ENCODE peak calls at places on chromosomes 6 and 20, in six cellular contexts. T is ovary, V is head of caudate nucleus, H is GM10248, B is ecto neural progenitor cell, P is ACHN. G is an unnamed sample.

GRCh38 chr6:83467620-83468036 is 36.8 kb upstream of the ME1 start:
- DNase-seq in T (no peak), V (peak), H (no peak), B (no peak), P (no peak), G (no peak)

GRCh38 chr20:64167676-64168075 is 3.4 kb downstream of the MYT1 start:
- DNase-seq in T (no peak), V (no peak), H (no peak), B (no peak), P (no peak), G (no peak)

GRCh38 chr6:135798751-135799515 is 52.6 kb upstream of the PDE7B start:
- DNase-seq in T (no peak), V (no peak), H (no peak), B (no peak), P (no peak), G (no peak)

GRCh38 chr6:19327246-19327645 is 509.9 kb upstream of the ID4 start:
- DNase-seq in T (no peak), V (no peak), H (no peak), B (no peak), P (no peak), G (no peak)

GRCh38 chr6:147150303-147150702 is 53.9 kb upstream of the STXBP5 start:
- DNase-seq in T (no peak), V (no peak), H (no peak), B (no peak), P (no peak), G (no peak)

GRCh38 chr20:22836877-22837276 is 198.2 kb upstream of the SSTR4 start:
- DNase-seq in T (no peak), V (no peak), H (no peak), B (no peak), P (no peak), G (no peak)

GRCh38 chr20:37777556-37777955 is 83.7 kb downstream of the CTNNBL1 start:
- DNase-seq in T (no peak), V (no peak), H (no peak), B (no peak), P (no peak), G (no peak)

GRCh38 chr20:43915209-43916072 is 789 bp downstream of the TOX2 start:
- DNase-seq in T (no peak), V (no peak), H (peak), B (peak), P (no peak), G (peak)

GRCh38 chr6:21595951-21596378 is 2.4 kb downstream of the SOX4 start:
- DNase-seq in T (peak), V (no peak), H (no peak), B (no peak), P (no peak), G (peak)

GRCh38 chr6:133101790-133102189 is 139.4 kb upstream of the EYA4 start:
- DNase-seq in T (no peak), V (no peak), H (no peak), B (no peak), P (no peak), G (no peak)

GRCh38 chr6:3340891-3341290 is 82.1 kb downstream of the PSMG4 start:
- DNase-seq in T (no peak), V (no peak), H (no peak), B (no peak), P (no peak), G (no peak)

GRCh38 chr6:50927816-50928215 is 109.1 kb downstream of the TFAP2B start:
- DNase-seq in T (no peak), V (no peak), H (no peak), B (no peak), P (no peak), G (no peak)

GRCh38 chr20:7693761-7694160 is 246.5 kb downstream of the HAO1 start:
- DNase-seq in T (no peak), V (no peak), H (no peak), B (no peak), P (no peak), G (no peak)

GRCh38 chr6:85594197-85594930 is 706 bp upstream of the SNX14 start:
- DNase-seq in T (no peak), V (no peak), H (no peak), B (no peak), P (peak), G (peak)

GRCh38 chr20:62356143-62356947 is 10.8 kb downstream of the LAMA5 start:
- DNase-seq in T (peak), V (no peak), H (no peak), B (no peak), P (no peak), G (no peak)

GRCh38 chr6:25173951-25174474 is 105.2 kb upstream of the CARMIL1 start:
- DNase-seq in T (no peak), V (no peak), H (no peak), B (no peak), P (peak), G (no peak)

G was measured in activated CD4-positive, alpha-beta memory T cell treated with anti-CD3 and anti-CD28 coated beads for 36 hours.